ENCODE peak calls at places on chromosomes 13 and 19, in nine cellular contexts. One of them, this sample, is unnamed.

GRCh38 chr13:43792456-43792855 is 5.7 kb upstream of the ENOX1 start:
- DNase-seq in heart left ventricle: no peak
- DNase-seq in H1: no peak
- DNase-seq in GM12891: no peak
- DNase-seq in ovary: no peak
- DNase-seq in gastrocnemius medialis: no peak
- DNase-seq in Peyer's patch: no peak
- DNase-seq in transverse colon: no peak
- DNase-seq in stomach: no peak
- DNase-seq in this sample: no peak

GRCh38 chr19:33293255-33294057 is 8.9 kb downstream of the CEBPA start:
- DNase-seq in heart left ventricle: no peak
- DNase-seq in H1: no peak
- DNase-seq in GM12891: no peak
- DNase-seq in ovary: no peak
- DNase-seq in gastrocnemius medialis: peak
- DNase-seq in Peyer's patch: no peak
- DNase-seq in transverse colon: peak
- DNase-seq in stomach: no peak
- DNase-seq in this sample: no peak

GRCh38 chr13:52156724-52157251 is 2.6 kb downstream of the NEK3 start:
- DNase-seq in heart left ventricle: no peak
- DNase-seq in H1: no peak
- DNase-seq in GM12891: no peak
- DNase-seq in ovary: no peak
- DNase-seq in gastrocnemius medialis: no peak
- DNase-seq in Peyer's patch: no peak
- DNase-seq in transverse colon: no peak
- DNase-seq in stomach: no peak
- DNase-seq in this sample: no peak

GRCh38 chr13:98405107-98405571 is 171.8 kb downstream of the STK24 start:
- DNase-seq in heart left ventricle: no peak
- DNase-seq in H1: peak
- DNase-seq in GM12891: no peak
- DNase-seq in ovary: no peak
- DNase-seq in gastrocnemius medialis: no peak
- DNase-seq in Peyer's patch: no peak
- DNase-seq in transverse colon: no peak
- DNase-seq in stomach: no peak
- DNase-seq in this sample: no peak

GRCh38 chr13:95354156-95354555 is 52.9 kb upstream of the ABCC4 start:
- DNase-seq in heart left ventricle: no peak
- DNase-seq in H1: no peak
- DNase-seq in GM12891: no peak
- DNase-seq in ovary: no peak
- DNase-seq in gastrocnemius medialis: no peak
- DNase-seq in Peyer's patch: no peak
- DNase-seq in transverse colon: no peak
- DNase-seq in stomach: no peak
- DNase-seq in this sample: peak

GRCh38 chr19:41373993-41374392 is 2.3 kb upstream of the TMEM91 start:
- DNase-seq in heart left ventricle: peak
- DNase-seq in H1: no peak
- DNase-seq in GM12891: no peak
- DNase-seq in ovary: peak
- DNase-seq in gastrocnemius medialis: no peak
- DNase-seq in Peyer's patch: peak
- DNase-seq in transverse colon: peak
- DNase-seq in stomach: peak
- DNase-seq in this sample: peak

GRCh38 chr13:75550159-75550567 is 572 bp downstream of the UCHL3 start:
- DNase-seq in heart left ventricle: no peak
- DNase-seq in H1: no peak
- DNase-seq in GM12891: no peak
- DNase-seq in ovary: no peak
- DNase-seq in gastrocnemius medialis: no peak
- DNase-seq in Peyer's patch: no peak
- DNase-seq in transverse colon: peak
- DNase-seq in stomach: no peak
- DNase-seq in this sample: no peak

GRCh38 chr13:95267662-95268369 is 33.4 kb downstream of the ABCC4 start:
- DNase-seq in heart left ventricle: no peak
- DNase-seq in H1: no peak
- DNase-seq in GM12891: no peak
- DNase-seq in ovary: no peak
- DNase-seq in gastrocnemius medialis: no peak
- DNase-seq in Peyer's patch: no peak
- DNase-seq in transverse colon: peak
- DNase-seq in stomach: peak
- DNase-seq in this sample: peak

GRCh38 chr13:105599477-105600037 is 935.9 kb downstream of the EFNB2 start:
- DNase-seq in heart left ventricle: no peak
- DNase-seq in H1: no peak
- DNase-seq in GM12891: no peak
- DNase-seq in ovary: no peak
- DNase-seq in gastrocnemius medialis: no peak
- DNase-seq in Peyer's patch: no peak
- DNase-seq in transverse colon: no peak
- DNase-seq in stomach: no peak
- DNase-seq in this sample: no peak

GRCh38 chr19:7210359-7210758 is 83.9 kb downstream of the INSR start:
- DNase-seq in heart left ventricle: no peak
- DNase-seq in H1: no peak
- DNase-seq in GM12891: no peak
- DNase-seq in ovary: no peak
- DNase-seq in gastrocnemius medialis: no peak
- DNase-seq in Peyer's patch: no peak
- DNase-seq in transverse colon: no peak
- DNase-seq in stomach: no peak
- DNase-seq in this sample: no peak

GRCh38 chr13:73215807-73216206 is 157.0 kb downstream of the KLF5 start:
- DNase-seq in heart left ventricle: no peak
- DNase-seq in H1: no peak
- DNase-seq in GM12891: no peak
- DNase-seq in ovary: no peak
- DNase-seq in gastrocnemius medialis: no peak
- DNase-seq in Peyer's patch: no peak
- DNase-seq in transverse colon: peak
- DNase-seq in stomach: peak
- DNase-seq in this sample: no peak

GRCh38 chr19:5590865-5591154 is 23.1 kb upstream of the TINCR start:
- DNase-seq in heart left ventricle: no peak
- DNase-seq in H1: no peak
- DNase-seq in GM12891: no peak
- DNase-seq in ovary: no peak
- DNase-seq in gastrocnemius medialis: no peak
- DNase-seq in Peyer's patch: no peak
- DNase-seq in transverse colon: no peak
- DNase-seq in stomach: no peak
- DNase-seq in this sample: no peak

GRCh38 chr19:21468791-21469190 is 36.6 kb upstream of the ZNF429 start:
- DNase-seq in heart left ventricle: no peak
- DNase-seq in H1: no peak
- DNase-seq in GM12891: no peak
- DNase-seq in ovary: no peak
- DNase-seq in gastrocnemius medialis: no peak
- DNase-seq in Peyer's patch: no peak
- DNase-seq in transverse colon: no peak
- DNase-seq in stomach: no peak
- DNase-seq in this sample: no peak

GRCh38 chr13:21435710-21436151 is 23.4 kb downstream of the ZDHHC20 start:
- DNase-seq in heart left ventricle: peak
- DNase-seq in H1: no peak
- DNase-seq in GM12891: peak
- DNase-seq in ovary: no peak
- DNase-seq in gastrocnemius medialis: peak
- DNase-seq in Peyer's patch: no peak
- DNase-seq in transverse colon: peak
- DNase-seq in stomach: peak
- DNase-seq in this sample: peak

GRCh38 chr13:113623491-113624234 is 34.3 kb downstream of the ATP4B start:
- DNase-seq in heart left ventricle: no peak
- DNase-seq in H1: no peak
- DNase-seq in GM12891: no peak
- DNase-seq in ovary: no peak
- DNase-seq in gastrocnemius medialis: no peak
- DNase-seq in Peyer's patch: peak
- DNase-seq in transverse colon: no peak
- DNase-seq in stomach: no peak
- DNase-seq in this sample: peak

GRCh38 chr19:632228-633067 is 889 bp downstream of the POLRMT start:
- DNase-seq in heart left ventricle: no peak
- DNase-seq in H1: no peak
- DNase-seq in GM12891: peak
- DNase-seq in ovary: no peak
- DNase-seq in gastrocnemius medialis: no peak
- DNase-seq in Peyer's patch: peak
- DNase-seq in transverse colon: peak
- DNase-seq in stomach: no peak
- DNase-seq in this sample: no peak

GRCh38 chr19:45862564-45863334 is at the start of gene SYMPK:
- DNase-seq in heart left ventricle: peak
- DNase-seq in H1: peak
- DNase-seq in GM12891: peak
- DNase-seq in ovary: peak
- DNase-seq in gastrocnemius medialis: peak
- DNase-seq in Peyer's patch: peak
- DNase-seq in transverse colon: peak
- DNase-seq in stomach: peak
- DNase-seq in this sample: peak
- TF ChIP-seq POLR2A in heart left ventricle: no peak
- TF ChIP-seq POLR2A in H1: peak
- TF ChIP-seq POLR2A in GM12891: peak
- TF ChIP-seq POLR2A in ovary: peak
- TF ChIP-seq POLR2A in gastrocnemius medialis: peak
- TF ChIP-seq POLR2A in Peyer's patch: peak
- TF ChIP-seq POLR2A in transverse colon: peak
- TF ChIP-seq POLR2A in stomach: no peak
- TF ChIP-seq POLR2A in this sample: peak

DNA sequence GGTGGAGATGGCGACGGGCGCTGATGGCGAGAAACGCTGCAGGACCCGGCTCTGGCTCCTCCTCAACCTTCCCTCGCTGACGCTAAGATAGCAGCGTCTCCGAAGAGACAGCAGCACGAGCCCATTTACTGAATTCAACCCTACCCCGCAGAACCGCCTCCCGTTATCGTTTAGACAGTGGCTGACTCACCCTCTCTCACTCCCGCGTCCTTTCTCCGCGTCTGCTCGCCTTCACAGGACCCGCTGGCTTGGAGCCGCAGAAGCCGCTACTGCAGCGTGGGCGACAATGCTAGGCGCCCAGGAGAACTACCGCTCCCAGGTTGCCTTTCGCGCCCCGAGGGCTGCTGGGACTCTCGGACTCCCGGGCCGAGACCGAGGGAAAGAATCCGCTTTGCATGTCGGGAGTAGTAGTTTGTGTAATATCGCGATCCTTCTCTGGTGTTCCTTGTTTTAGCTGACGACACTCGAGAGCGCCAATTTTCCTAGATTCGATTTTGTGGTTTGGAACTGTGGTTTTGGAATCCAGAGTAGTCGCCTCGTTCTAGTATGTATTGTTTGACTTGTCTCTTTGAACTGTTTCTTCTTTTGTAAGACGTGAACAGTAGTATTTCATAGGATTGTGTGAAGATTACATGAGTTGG is at the start of gene KBTBD6:
- DNase-seq in heart left ventricle: peak
- DNase-seq in H1: peak
- DNase-seq in GM12891: peak
- DNase-seq in ovary: peak
- DNase-seq in gastrocnemius medialis: peak
- DNase-seq in Peyer's patch: peak
- DNase-seq in transverse colon: peak
- DNase-seq in stomach: peak
- DNase-seq in this sample: peak
- TF ChIP-seq POLR2A in heart left ventricle: no peak
- TF ChIP-seq POLR2A in H1: peak
- TF ChIP-seq POLR2A in GM12891: peak
- TF ChIP-seq POLR2A in ovary: peak
- TF ChIP-seq POLR2A in gastrocnemius medialis: peak
- TF ChIP-seq POLR2A in Peyer's patch: no peak
- TF ChIP-seq POLR2A in transverse colon: peak
- TF ChIP-seq POLR2A in stomach: no peak
- TF ChIP-seq POLR2A in this sample: peak

DNA sequence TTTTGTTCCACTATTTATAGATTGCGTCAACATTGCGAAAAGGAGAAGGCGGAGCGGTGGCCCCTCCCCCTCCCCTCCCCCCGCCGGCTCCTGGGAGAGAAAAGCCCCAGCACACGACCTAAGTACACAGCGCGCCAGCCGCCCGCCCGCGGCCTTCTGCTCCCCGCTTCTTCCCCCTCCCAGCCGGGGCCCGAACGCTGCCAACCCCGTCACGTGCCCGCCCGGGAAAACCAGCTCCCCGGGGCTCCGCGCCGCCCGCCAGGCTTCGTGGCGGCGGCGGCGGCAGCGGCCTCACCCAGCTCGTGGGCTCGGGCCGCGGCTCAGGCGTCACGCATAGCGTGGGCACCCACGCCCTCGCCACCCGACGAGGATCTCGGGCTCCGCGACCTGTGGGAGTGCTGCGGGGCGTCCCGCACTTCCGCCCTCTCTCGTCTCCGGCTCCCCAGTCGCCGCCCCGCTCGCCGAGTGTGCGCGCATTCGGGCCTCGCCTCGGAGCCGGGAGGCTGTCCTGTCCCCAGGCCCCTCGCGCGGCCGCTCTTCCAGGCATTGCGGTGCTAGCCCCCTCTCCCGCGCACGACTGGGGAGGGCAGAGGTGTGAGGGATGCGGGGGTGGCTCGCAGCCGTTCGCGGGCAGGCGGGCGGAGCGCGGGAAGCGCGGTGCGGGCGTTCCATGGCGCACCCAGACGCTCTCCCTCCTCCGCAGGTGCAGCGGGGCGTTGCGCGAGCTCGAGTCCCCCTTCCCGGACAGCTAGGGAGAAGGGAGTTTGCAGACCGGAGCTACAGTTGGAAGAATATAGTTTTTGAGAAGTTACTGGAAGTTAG is 110.5 kb downstream of the KCNRG start:
- DNase-seq in heart left ventricle: peak
- DNase-seq in H1: no peak
- DNase-seq in GM12891: peak
- DNase-seq in ovary: peak
- DNase-seq in gastrocnemius medialis: peak
- DNase-seq in Peyer's patch: peak
- DNase-seq in transverse colon: peak
- DNase-seq in stomach: peak
- DNase-seq in this sample: peak
- TF ChIP-seq POLR2A in heart left ventricle: no peak
- TF ChIP-seq POLR2A in H1: no peak
- TF ChIP-seq POLR2A in GM12891: no peak
- TF ChIP-seq POLR2A in ovary: peak
- TF ChIP-seq POLR2A in gastrocnemius medialis: peak
- TF ChIP-seq POLR2A in Peyer's patch: peak
- TF ChIP-seq POLR2A in transverse colon: peak
- TF ChIP-seq POLR2A in stomach: no peak
- TF ChIP-seq POLR2A in this sample: no peak

GRCh38 chr19:49896863-49897621 is at the start of gene IL4I1:
- DNase-seq in heart left ventricle: peak
- DNase-seq in H1: no peak
- DNase-seq in GM12891: peak
- DNase-seq in ovary: no peak
- DNase-seq in gastrocnemius medialis: no peak
- DNase-seq in Peyer's patch: no peak
- DNase-seq in transverse colon: peak
- DNase-seq in stomach: no peak
- DNase-seq in this sample: no peak
- TF ChIP-seq POLR2A in heart left ventricle: no peak
- TF ChIP-seq POLR2A in H1: no peak
- TF ChIP-seq POLR2A in GM12891: no peak
- TF ChIP-seq POLR2A in ovary: no peak
- TF ChIP-seq POLR2A in gastrocnemius medialis: no peak
- TF ChIP-seq POLR2A in Peyer's patch: no peak
- TF ChIP-seq POLR2A in transverse colon: no peak
- TF ChIP-seq POLR2A in stomach: no peak
- TF ChIP-seq POLR2A in this sample: no peak